ENCODE peak calls at places on chromosomes 13 and 19, in seven cellular contexts. E is kidney epithelial cell, H is fibroblast of lung, I is cardiac fibroblast, Y is dorsolateral prefrontal cortex, U is osteocyte, B is nephron progenitor cell. G is an unnamed sample.
A peak's percentile ranks its signal among the peaks of the same experiment; 100 is the strongest.

GRCh38 chr13:96431044-96431581 is 341.2 kb downstream of the HS6ST3 start:
- DNase-seq in E (no peak), H (no peak), I (no peak), Y (no peak), U (no peak), B (no peak), G (no peak)

GRCh38 chr13:79812070-79812850 is 331.3 kb downstream of the NDFIP2 start:
- DNase-seq in E (no peak), H (no peak), I (no peak), Y (no peak), U (no peak), B (no peak), G (no peak)

GRCh38 chr19:45515081-45515624 is 7.9 kb downstream of the VASP start:
- DNase-seq in E (no peak), H (no peak), I (no peak), Y (no peak), U (no peak), B (no peak), G (no peak)

GRCh38 chr19:2507109-2507508 is 31.2 kb downstream of the GADD45B start:
- DNase-seq in E (no peak), H (peak; percentile 48), I (peak; percentile 69), Y (no peak), U (no peak), B (no peak), G (no peak)

GRCh38 chr19:10968527-10969081 is 7.8 kb downstream of the SMARCA4 start:
- DNase-seq in E (no peak), H (no peak), I (no peak), Y (no peak), U (no peak), B (no peak), G (no peak)

GRCh38 chr13:29362849-29363604 is 232.5 kb downstream of the SLC7A1 start:
- DNase-seq in E (no peak), H (peak; percentile 30), I (peak; percentile 48), Y (peak; percentile 63), U (no peak), B (peak; percentile 55), G (no peak)

GRCh38 chr13:113903912-113904311 is 40.0 kb upstream of the GAS6 start:
- DNase-seq in E (no peak), H (no peak), I (no peak), Y (no peak), U (no peak), B (no peak), G (no peak)

GRCh38 chr13:28530729-28531194 is 35.8 kb upstream of the FLT1 start:
- DNase-seq in E (no peak), H (no peak), I (peak; percentile 39), Y (no peak), U (no peak), B (no peak), G (no peak)

GRCh38 chr19:4710281-4710600 is 13.4 kb downstream of the DPP9 start:
- DNase-seq in E (no peak), H (no peak), I (no peak), Y (no peak), U (no peak), B (no peak), G (no peak)

GRCh38 chr19:46601318-46602224 is at the start of gene CALM3:
- DNase-seq in E (no peak), H (no peak), I (no peak), Y (no peak), U (no peak), B (peak; percentile 45), G (no peak)

GRCh38 chr13:95256086-95256485 is 45.2 kb downstream of the ABCC4 start:
- DNase-seq in E (peak; percentile 98), H (peak; percentile 99), I (peak; percentile 73), Y (no peak), U (no peak), B (no peak), G (peak; percentile 61)

GRCh38 chr13:111650626-111651025 is 330.2 kb downstream of the TEX29 start:
- DNase-seq in E (no peak), H (no peak), I (no peak), Y (no peak), U (peak; percentile 15), B (no peak), G (no peak)

GRCh38 chr13:36814465-36814864 is 4.6 kb upstream of the RFXAP start:
- DNase-seq in E (no peak), H (no peak), I (peak; percentile 46), Y (no peak), U (no peak), B (no peak), G (no peak)

GRCh38 chr13:39023761-39024160 is 14.1 kb downstream of the PROSER1 start:
- DNase-seq in E (no peak), H (no peak), I (peak; percentile 42), Y (no peak), U (no peak), B (no peak), G (no peak)

GRCh38 chr19:17054746-17055145 is 20.5 kb downstream of the HAUS8 start:
- DNase-seq in E (no peak), H (no peak), I (no peak), Y (no peak), U (no peak), B (no peak), G (no peak)

GRCh38 chr19:45780146-45780447 is 2.2 kb downstream of the DMPK start:
- DNase-seq in E (no peak), H (no peak), I (no peak), Y (no peak), U (no peak), B (no peak), G (no peak)

GRCh38 chr13:98507060-98507797 is 69.7 kb downstream of the STK24 start:
- DNase-seq in E (peak; percentile 60), H (peak; percentile 80), I (peak; percentile 79), Y (no peak), U (peak; percentile 86), B (no peak), G (no peak)

GRCh38 chr13:24671367-24672117 is 8.7 kb upstream of the ATP12A start:
- DNase-seq in E (peak; percentile 71), H (peak; percentile 81), I (peak; percentile 89), Y (no peak), U (no peak), B (no peak), G (peak; percentile 86)

GRCh38 chr13:44219808-44220544 is 153.6 kb upstream of the SERP2 start:
- DNase-seq in E (no peak), H (peak; percentile 92), I (peak; percentile 63), Y (no peak), U (no peak), B (no peak), G (peak; percentile 41)

GRCh38 chr13:67792151-67792665 is 562.1 kb upstream of the PCDH9 start:
- DNase-seq in E (no peak), H (peak; percentile 2), I (no peak), Y (no peak), U (no peak), B (no peak), G (no peak)

GRCh38 chr13:99378985-99379734 is 72.0 kb upstream of the GPR183 start:
- DNase-seq in E (no peak), H (no peak), I (no peak), Y (no peak), U (no peak), B (no peak), G (no peak)

GRCh38 chr13:92717857-92718256 is 508.8 kb upstream of the GPC6 start:
- DNase-seq in E (no peak), H (no peak), I (no peak), Y (no peak), U (no peak), B (no peak), G (no peak)

GRCh38 chr19:51777570-51778460 is 16.8 kb downstream of the FPR2 start:
- DNase-seq in E (peak; percentile 32), H (peak; percentile 81), I (peak; percentile 97), Y (peak; percentile 52), U (no peak), B (peak; percentile 55), G (peak; percentile 84)

GRCh38 chr13:32211788-32212187 is 103.4 kb downstream of the ZAR1L start:
- DNase-seq in E (no peak), H (peak; percentile 98), I (peak; percentile 81), Y (no peak), U (no peak), B (no peak), G (peak; percentile 98)

GRCh38 chr13:37884026-37884425 is 14.5 kb upstream of the TRPC4 start:
- DNase-seq in E (no peak), H (no peak), I (no peak), Y (no peak), U (no peak), B (no peak), G (no peak)

GRCh38 chr13:23510979-23511735 is 59.1 kb upstream of the TNFRSF19 start:
- DNase-seq in E (no peak), H (peak; percentile 70), I (peak; percentile 43), Y (no peak), U (no peak), B (peak; percentile 6), G (no peak)

GRCh38 chr19:49766938-49767315 is at the start of gene AP2A1:
- DNase-seq in E (no peak), H (no peak), I (no peak), Y (no peak), U (no peak), B (no peak), G (no peak)

GRCh38 chr13:35646061-35646774 is 169.7 kb upstream of the MAB21L1 start:
- DNase-seq in E (no peak), H (no peak), I (no peak), Y (no peak), U (no peak), B (no peak), G (no peak)
- TF ChIP-seq CTCF in E (no peak), H (no peak), I (no peak), Y (no peak), U (no peak), B (no peak), G (no peak)

DNA sequence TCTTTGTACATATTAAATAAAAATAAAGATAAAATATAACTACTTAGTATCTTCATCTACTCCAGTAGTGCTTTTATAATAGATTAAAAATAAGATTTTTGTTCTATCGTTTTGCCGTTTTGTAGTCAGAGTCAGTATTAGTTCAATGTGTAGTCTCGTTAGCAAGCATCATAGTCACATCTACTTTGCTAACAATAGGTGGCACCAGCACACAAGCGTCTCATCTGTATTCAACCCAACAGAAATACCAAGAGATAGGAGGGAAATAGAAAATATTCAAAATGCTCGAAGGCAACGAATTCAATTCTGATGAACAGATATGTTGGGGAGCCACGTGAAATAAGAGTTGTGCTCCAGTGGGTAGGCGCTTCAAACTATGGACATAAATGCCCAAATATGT is 21.4 kb upstream of the MICU2 start:
- DNase-seq in E (no peak), H (peak; percentile 26), I (peak; percentile 29), Y (no peak), U (no peak), B (no peak), G (no peak)
- TF ChIP-seq CTCF in E (peak; percentile 64), H (peak; percentile 52), I (peak; percentile 51), Y (peak; percentile 33), U (peak; percentile 52), B (no peak), G (peak; percentile 63)

DNA sequence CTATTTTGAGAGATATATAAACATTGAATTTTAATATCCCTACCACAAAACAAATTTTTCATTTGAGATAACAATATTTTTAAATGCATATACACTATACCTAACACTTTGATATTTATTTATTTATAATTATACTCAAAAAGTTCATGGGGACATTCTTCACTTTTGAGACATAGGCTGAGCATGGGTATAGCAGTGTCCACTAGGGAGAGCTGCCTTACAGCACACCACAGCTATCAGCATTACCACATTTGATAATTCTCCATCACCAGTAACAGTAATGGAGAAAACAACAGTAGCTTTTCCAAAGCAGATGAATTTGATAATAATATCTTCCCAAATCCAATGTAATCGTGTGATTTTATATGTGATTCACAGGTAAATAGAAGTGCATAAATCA is 626.1 kb downstream of the DACH1 start:
- DNase-seq in E (no peak), H (peak; percentile 19), I (peak; percentile 34), Y (no peak), U (no peak), B (no peak), G (no peak)
- TF ChIP-seq CTCF in E (peak; percentile 59), H (peak; percentile 77), I (peak; percentile 67), Y (peak; percentile 44), U (peak; percentile 48), B (peak; percentile 42), G (no peak)

GRCh38 chr13:53158201-53158600 is 129.6 kb downstream of the OLFM4 start:
- DNase-seq in E (no peak), H (no peak), I (no peak), Y (no peak), U (no peak), B (no peak), G (no peak)
- TF ChIP-seq CTCF in E (no peak), H (no peak), I (no peak), Y (no peak), U (no peak), B (no peak), G (no peak)